ENCODE peak calls at places on chromosomes 5 and 9, in five cellular contexts. One of them, this sample, is unnamed.

GRCh38 chr5:58080573-58080972 is 379.3 kb downstream of the PLK2 start:
- DNase-seq in stimulated activated CD8-positive, alpha-beta memory T cell treated with anti-CD3 and anti-CD28 coated beads, Interleukin-4, amount 100 ng/mL, for 4 hours: no peak
- DNase-seq in HS-27A: no peak
- DNase-seq in ACHN: no peak
- DNase-seq in heart left ventricle: no peak
- DNase-seq in this sample: no peak

GRCh38 chr5:80632700-80633099 is 21.8 kb upstream of the MSH3 start:
- DNase-seq in stimulated activated CD8-positive, alpha-beta memory T cell treated with anti-CD3 and anti-CD28 coated beads, Interleukin-4, amount 100 ng/mL, for 4 hours: no peak
- DNase-seq in HS-27A: no peak
- DNase-seq in ACHN: no peak
- DNase-seq in heart left ventricle: no peak
- DNase-seq in this sample: no peak

GRCh38 chr9:69272212-69272611 is 52.8 kb upstream of the ENTREP1 start:
- DNase-seq in stimulated activated CD8-positive, alpha-beta memory T cell treated with anti-CD3 and anti-CD28 coated beads, Interleukin-4, amount 100 ng/mL, for 4 hours: no peak
- DNase-seq in HS-27A: no peak
- DNase-seq in ACHN: no peak
- DNase-seq in heart left ventricle: no peak
- DNase-seq in this sample: no peak

GRCh38 chr9:42852133-42852532 is 668.7 kb downstream of the SPATA31A6 start:
- DNase-seq in stimulated activated CD8-positive, alpha-beta memory T cell treated with anti-CD3 and anti-CD28 coated beads, Interleukin-4, amount 100 ng/mL, for 4 hours: no peak
- DNase-seq in HS-27A: peak
- DNase-seq in ACHN: peak
- DNase-seq in heart left ventricle: peak
- DNase-seq in this sample: no peak

GRCh38 chr9:37037744-37038640 is 3.9 kb upstream of the PAX5 start:
- DNase-seq in stimulated activated CD8-positive, alpha-beta memory T cell treated with anti-CD3 and anti-CD28 coated beads, Interleukin-4, amount 100 ng/mL, for 4 hours: no peak
- DNase-seq in HS-27A: no peak
- DNase-seq in ACHN: no peak
- DNase-seq in heart left ventricle: no peak
- DNase-seq in this sample: no peak

GRCh38 chr5:181052526-181052927 is 12.5 kb downstream of the BTNL9 start:
- DNase-seq in stimulated activated CD8-positive, alpha-beta memory T cell treated with anti-CD3 and anti-CD28 coated beads, Interleukin-4, amount 100 ng/mL, for 4 hours: no peak
- DNase-seq in HS-27A: no peak
- DNase-seq in ACHN: no peak
- DNase-seq in heart left ventricle: no peak
- DNase-seq in this sample: no peak

GRCh38 chr9:83538172-83538889 is at the start of gene FRMD3:
- DNase-seq in stimulated activated CD8-positive, alpha-beta memory T cell treated with anti-CD3 and anti-CD28 coated beads, Interleukin-4, amount 100 ng/mL, for 4 hours: no peak
- DNase-seq in HS-27A: no peak
- DNase-seq in ACHN: peak
- DNase-seq in heart left ventricle: peak
- DNase-seq in this sample: peak

GRCh38 chr5:155480731-155481131 is 467.2 kb downstream of the KIF4B start:
- DNase-seq in stimulated activated CD8-positive, alpha-beta memory T cell treated with anti-CD3 and anti-CD28 coated beads, Interleukin-4, amount 100 ng/mL, for 4 hours: no peak
- DNase-seq in HS-27A: no peak
- DNase-seq in ACHN: no peak
- DNase-seq in heart left ventricle: peak
- DNase-seq in this sample: no peak

GRCh38 chr9:101915479-101915878 is 177.0 kb upstream of the GRIN3A start:
- DNase-seq in stimulated activated CD8-positive, alpha-beta memory T cell treated with anti-CD3 and anti-CD28 coated beads, Interleukin-4, amount 100 ng/mL, for 4 hours: no peak
- DNase-seq in HS-27A: no peak
- DNase-seq in ACHN: no peak
- DNase-seq in heart left ventricle: no peak
- DNase-seq in this sample: no peak

GRCh38 chr9:22237497-22238363 is 208.9 kb upstream of the DMRTA1 start:
- DNase-seq in stimulated activated CD8-positive, alpha-beta memory T cell treated with anti-CD3 and anti-CD28 coated beads, Interleukin-4, amount 100 ng/mL, for 4 hours: no peak
- DNase-seq in HS-27A: peak
- DNase-seq in ACHN: peak
- DNase-seq in heart left ventricle: no peak
- DNase-seq in this sample: no peak

This sample was measured in SHP77.